ENCODE peak calls at places on chromosomes 4 and X, in five cellular contexts. One of them, this sample, is unnamed.

GRCh38 chr4:183876268-183876934 is 28.7 kb upstream of the STOX2 start:
- DNase-seq in fibroblast of the aortic adventitia: peak
- DNase-seq in MCF 10A: peak
- DNase-seq in astrocyte of the spinal cord: peak
- DNase-seq in epithelial cell of esophagus: peak
- DNase-seq in this sample: peak

GRCh38 chr4:133208694-133209285 is 59.7 kb downstream of the PCDH10 start:
- DNase-seq in fibroblast of the aortic adventitia: no peak
- DNase-seq in MCF 10A: no peak
- DNase-seq in astrocyte of the spinal cord: no peak
- DNase-seq in epithelial cell of esophagus: no peak
- DNase-seq in this sample: no peak

GRCh38 chrX:39338583-39338982 is 537.3 kb downstream of the MID1IP1 start:
- DNase-seq in fibroblast of the aortic adventitia: no peak
- DNase-seq in MCF 10A: no peak
- DNase-seq in astrocyte of the spinal cord: no peak
- DNase-seq in epithelial cell of esophagus: no peak
- DNase-seq in this sample: no peak

GRCh38 chr4:6917445-6918241 is 8.0 kb downstream of the TBC1D14 start:
- DNase-seq in fibroblast of the aortic adventitia: no peak
- DNase-seq in MCF 10A: peak
- DNase-seq in astrocyte of the spinal cord: peak
- DNase-seq in epithelial cell of esophagus: peak
- DNase-seq in this sample: peak

GRCh38 chrX:72142931-72143709 is 11.4 kb upstream of the RTL5 start:
- DNase-seq in fibroblast of the aortic adventitia: no peak
- DNase-seq in MCF 10A: no peak
- DNase-seq in astrocyte of the spinal cord: no peak
- DNase-seq in epithelial cell of esophagus: no peak
- DNase-seq in this sample: no peak

GRCh38 chrX:39874202-39874816 is 223.4 kb downstream of the BCOR start:
- DNase-seq in fibroblast of the aortic adventitia: no peak
- DNase-seq in MCF 10A: no peak
- DNase-seq in astrocyte of the spinal cord: no peak
- DNase-seq in epithelial cell of esophagus: peak
- DNase-seq in this sample: no peak

GRCh38 chr4:17726911-17727310 is 54.5 kb downstream of the FAM184B start:
- DNase-seq in fibroblast of the aortic adventitia: no peak
- DNase-seq in MCF 10A: no peak
- DNase-seq in astrocyte of the spinal cord: no peak
- DNase-seq in epithelial cell of esophagus: peak
- DNase-seq in this sample: no peak

GRCh38 chrX:139077303-139078131 is 366.0 kb upstream of the FGF13 start:
- DNase-seq in fibroblast of the aortic adventitia: peak
- DNase-seq in MCF 10A: peak
- DNase-seq in astrocyte of the spinal cord: peak
- DNase-seq in epithelial cell of esophagus: peak
- DNase-seq in this sample: no peak

GRCh38 chr4:52704133-52704532 is 45.0 kb upstream of the USP46 start:
- DNase-seq in fibroblast of the aortic adventitia: peak
- DNase-seq in MCF 10A: no peak
- DNase-seq in astrocyte of the spinal cord: no peak
- DNase-seq in epithelial cell of esophagus: peak
- DNase-seq in this sample: no peak

GRCh38 chrX:129755779-129756650 is 17.2 kb downstream of the XPNPEP2 start:
- DNase-seq in fibroblast of the aortic adventitia: no peak
- DNase-seq in MCF 10A: no peak
- DNase-seq in astrocyte of the spinal cord: no peak
- DNase-seq in epithelial cell of esophagus: no peak
- DNase-seq in this sample: no peak

GRCh38 chr4:26131711-26132110 is 189.1 kb upstream of the RBPJ start:
- DNase-seq in fibroblast of the aortic adventitia: no peak
- DNase-seq in MCF 10A: no peak
- DNase-seq in astrocyte of the spinal cord: no peak
- DNase-seq in epithelial cell of esophagus: no peak
- DNase-seq in this sample: no peak

GRCh38 chr4:150006197-150006596 is 72.0 kb upstream of the DCLK2 start:
- DNase-seq in fibroblast of the aortic adventitia: peak
- DNase-seq in MCF 10A: no peak
- DNase-seq in astrocyte of the spinal cord: no peak
- DNase-seq in epithelial cell of esophagus: no peak
- DNase-seq in this sample: no peak

GRCh38 chrX:17758382-17758781 is 21.1 kb downstream of the SCML1 start:
- DNase-seq in fibroblast of the aortic adventitia: no peak
- DNase-seq in MCF 10A: no peak
- DNase-seq in astrocyte of the spinal cord: no peak
- DNase-seq in epithelial cell of esophagus: no peak
- DNase-seq in this sample: no peak

GRCh38 chr4:186653973-186654372 is 69.7 kb downstream of the FAT1 start:
- DNase-seq in fibroblast of the aortic adventitia: no peak
- DNase-seq in MCF 10A: no peak
- DNase-seq in astrocyte of the spinal cord: no peak
- DNase-seq in epithelial cell of esophagus: no peak
- DNase-seq in this sample: no peak

GRCh38 chr4:73978886-73979285 is 2.9 kb downstream of the PF4 start:
- DNase-seq in fibroblast of the aortic adventitia: peak
- DNase-seq in MCF 10A: peak
- DNase-seq in astrocyte of the spinal cord: peak
- DNase-seq in epithelial cell of esophagus: peak
- DNase-seq in this sample: peak

GRCh38 chr4:1295405-1296055 is 5.8 kb downstream of the MAEA start:
- DNase-seq in fibroblast of the aortic adventitia: no peak
- DNase-seq in MCF 10A: no peak
- DNase-seq in astrocyte of the spinal cord: no peak
- DNase-seq in epithelial cell of esophagus: no peak
- DNase-seq in this sample: no peak

GRCh38 chr4:26217961-26218676 is 102.7 kb upstream of the RBPJ start:
- DNase-seq in fibroblast of the aortic adventitia: peak
- DNase-seq in MCF 10A: no peak
- DNase-seq in astrocyte of the spinal cord: no peak
- DNase-seq in epithelial cell of esophagus: no peak
- DNase-seq in this sample: no peak

GRCh38 chrX:31185884-31186283 is 114.0 kb upstream of the FTHL17 start:
- DNase-seq in fibroblast of the aortic adventitia: no peak
- DNase-seq in MCF 10A: no peak
- DNase-seq in astrocyte of the spinal cord: no peak
- DNase-seq in epithelial cell of esophagus: no peak
- DNase-seq in this sample: no peak

GRCh38 chr4:168634276-168634802 is 137.5 kb downstream of the PALLD start:
- DNase-seq in fibroblast of the aortic adventitia: peak
- DNase-seq in MCF 10A: peak
- DNase-seq in astrocyte of the spinal cord: peak
- DNase-seq in epithelial cell of esophagus: peak
- DNase-seq in this sample: peak

GRCh38 chrX:138150709-138151108 is 560.8 kb downstream of the FGF13 start:
- DNase-seq in fibroblast of the aortic adventitia: no peak
- DNase-seq in MCF 10A: peak
- DNase-seq in astrocyte of the spinal cord: no peak
- DNase-seq in epithelial cell of esophagus: peak
- DNase-seq in this sample: no peak

GRCh38 chr4:184148871-184149637 is 68.6 kb downstream of the ENPP6 start:
- DNase-seq in fibroblast of the aortic adventitia: peak
- DNase-seq in MCF 10A: no peak
- DNase-seq in astrocyte of the spinal cord: no peak
- DNase-seq in epithelial cell of esophagus: no peak
- DNase-seq in this sample: no peak

GRCh38 chr4:7646384-7647061 is 211.8 kb upstream of the PSAPL1 start:
- DNase-seq in fibroblast of the aortic adventitia: no peak
- DNase-seq in MCF 10A: no peak
- DNase-seq in astrocyte of the spinal cord: no peak
- DNase-seq in epithelial cell of esophagus: no peak
- DNase-seq in this sample: no peak

GRCh38 chr4:158314756-158315487 is 104.6 kb downstream of the TMEM144 start:
- DNase-seq in fibroblast of the aortic adventitia: peak
- DNase-seq in MCF 10A: peak
- DNase-seq in astrocyte of the spinal cord: peak
- DNase-seq in epithelial cell of esophagus: peak
- DNase-seq in this sample: peak

GRCh38 chrX:119606508-119607389 is 525 bp upstream of the NKRF start:
- DNase-seq in fibroblast of the aortic adventitia: peak
- DNase-seq in MCF 10A: no peak
- DNase-seq in astrocyte of the spinal cord: peak
- DNase-seq in epithelial cell of esophagus: peak
- DNase-seq in this sample: no peak

GRCh38 chr4:186624951-186625350 is 69.6 kb upstream of the MTNR1A start:
- DNase-seq in fibroblast of the aortic adventitia: peak
- DNase-seq in MCF 10A: no peak
- DNase-seq in astrocyte of the spinal cord: peak
- DNase-seq in epithelial cell of esophagus: no peak
- DNase-seq in this sample: peak

GRCh38 chr4:119666653-119667091 is 38.1 kb upstream of the PDE5A start:
- DNase-seq in fibroblast of the aortic adventitia: peak
- DNase-seq in MCF 10A: no peak
- DNase-seq in astrocyte of the spinal cord: no peak
- DNase-seq in epithelial cell of esophagus: no peak
- DNase-seq in this sample: no peak

GRCh38 chr4:3791910-3792542 is 25.8 kb downstream of the ADRA2C start:
- DNase-seq in fibroblast of the aortic adventitia: peak
- DNase-seq in MCF 10A: peak
- DNase-seq in astrocyte of the spinal cord: no peak
- DNase-seq in epithelial cell of esophagus: peak
- DNase-seq in this sample: peak

GRCh38 chrX:69038188-69038587 is 127.1 kb downstream of the PJA1 start:
- DNase-seq in fibroblast of the aortic adventitia: no peak
- DNase-seq in MCF 10A: no peak
- DNase-seq in astrocyte of the spinal cord: no peak
- DNase-seq in epithelial cell of esophagus: no peak
- DNase-seq in this sample: no peak

GRCh38 chrX:1727531-1728027 is 112.7 kb downstream of the ASMT start:
- DNase-seq in fibroblast of the aortic adventitia: no peak
- DNase-seq in MCF 10A: peak
- DNase-seq in astrocyte of the spinal cord: no peak
- DNase-seq in epithelial cell of esophagus: peak
- DNase-seq in this sample: no peak

GRCh38 chrX:13090261-13091110 is 46.1 kb upstream of the FAM9C start:
- DNase-seq in fibroblast of the aortic adventitia: peak
- DNase-seq in MCF 10A: no peak
- DNase-seq in astrocyte of the spinal cord: no peak
- DNase-seq in epithelial cell of esophagus: no peak
- DNase-seq in this sample: no peak

GRCh38 chrX:13094374-13094773 is 50.0 kb upstream of the FAM9C start:
- DNase-seq in fibroblast of the aortic adventitia: no peak
- DNase-seq in MCF 10A: no peak
- DNase-seq in astrocyte of the spinal cord: no peak
- DNase-seq in epithelial cell of esophagus: no peak
- DNase-seq in this sample: no peak

GRCh38 chrX:13091111-13091765 is 46.8 kb upstream of the FAM9C start:
- DNase-seq in fibroblast of the aortic adventitia: no peak
- DNase-seq in MCF 10A: no peak
- DNase-seq in astrocyte of the spinal cord: no peak
- DNase-seq in epithelial cell of esophagus: no peak
- DNase-seq in this sample: no peak

GRCh38 chrX:13093489-13094140 is 49.2 kb upstream of the FAM9C start:
- DNase-seq in fibroblast of the aortic adventitia: no peak
- DNase-seq in MCF 10A: no peak
- DNase-seq in astrocyte of the spinal cord: no peak
- DNase-seq in epithelial cell of esophagus: no peak
- DNase-seq in this sample: no peak

GRCh38 chrX:13092455-13092941 is 48.1 kb upstream of the FAM9C start:
- DNase-seq in fibroblast of the aortic adventitia: no peak
- DNase-seq in MCF 10A: no peak
- DNase-seq in astrocyte of the spinal cord: no peak
- DNase-seq in epithelial cell of esophagus: no peak
- DNase-seq in this sample: no peak
- TF ChIP-seq CTCF in fibroblast of the aortic adventitia: no peak
- TF ChIP-seq CTCF in MCF 10A: no peak
- TF ChIP-seq CTCF in astrocyte of the spinal cord: no peak
- TF ChIP-seq CTCF in epithelial cell of esophagus: no peak
- TF ChIP-seq CTCF in this sample: no peak

DNA sequence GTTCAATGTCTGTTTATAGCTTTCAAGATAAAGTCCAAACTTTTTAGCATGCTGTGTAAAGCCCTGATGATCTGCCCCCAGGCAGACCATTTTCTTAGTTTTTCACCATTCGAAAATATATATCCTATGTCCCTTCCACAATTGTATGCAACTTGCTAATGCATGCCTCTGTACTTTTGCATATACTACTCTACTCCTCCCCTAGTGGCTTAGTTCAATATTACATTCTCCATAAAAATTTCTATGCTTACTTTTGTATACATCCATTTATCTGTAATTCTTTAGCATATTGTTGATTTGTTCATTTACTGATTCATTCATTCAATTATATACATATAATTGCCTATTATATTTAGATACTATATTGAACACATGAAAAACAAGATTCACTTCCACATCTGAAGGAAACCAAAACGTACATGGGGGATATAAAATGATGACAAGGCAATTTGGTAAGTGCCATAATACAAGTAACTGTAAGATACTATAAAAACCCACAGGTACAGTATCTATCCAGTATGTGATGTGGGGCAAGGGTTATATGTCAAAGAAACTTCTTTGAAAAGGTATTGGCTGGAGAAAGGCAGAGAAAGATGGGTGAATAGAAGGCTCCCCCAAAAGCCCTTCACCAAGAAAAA is 902.5 kb downstream of the FAM133A start:
- DNase-seq in fibroblast of the aortic adventitia: no peak
- DNase-seq in MCF 10A: peak
- DNase-seq in astrocyte of the spinal cord: no peak
- DNase-seq in epithelial cell of esophagus: peak
- DNase-seq in this sample: no peak
- TF ChIP-seq CTCF in fibroblast of the aortic adventitia: peak
- TF ChIP-seq CTCF in MCF 10A: peak
- TF ChIP-seq CTCF in astrocyte of the spinal cord: no peak
- TF ChIP-seq CTCF in epithelial cell of esophagus: peak
- TF ChIP-seq CTCF in this sample: peak

GRCh38 chr4:64771149-64771548 is 361.9 kb upstream of the TECRL start:
- DNase-seq in fibroblast of the aortic adventitia: no peak
- DNase-seq in MCF 10A: no peak
- DNase-seq in astrocyte of the spinal cord: no peak
- DNase-seq in epithelial cell of esophagus: no peak
- DNase-seq in this sample: no peak

GRCh38 chr4:64767547-64767946 is 358.3 kb upstream of the TECRL start:
- DNase-seq in fibroblast of the aortic adventitia: no peak
- DNase-seq in MCF 10A: no peak
- DNase-seq in astrocyte of the spinal cord: no peak
- DNase-seq in epithelial cell of esophagus: no peak
- DNase-seq in this sample: no peak

DNA sequence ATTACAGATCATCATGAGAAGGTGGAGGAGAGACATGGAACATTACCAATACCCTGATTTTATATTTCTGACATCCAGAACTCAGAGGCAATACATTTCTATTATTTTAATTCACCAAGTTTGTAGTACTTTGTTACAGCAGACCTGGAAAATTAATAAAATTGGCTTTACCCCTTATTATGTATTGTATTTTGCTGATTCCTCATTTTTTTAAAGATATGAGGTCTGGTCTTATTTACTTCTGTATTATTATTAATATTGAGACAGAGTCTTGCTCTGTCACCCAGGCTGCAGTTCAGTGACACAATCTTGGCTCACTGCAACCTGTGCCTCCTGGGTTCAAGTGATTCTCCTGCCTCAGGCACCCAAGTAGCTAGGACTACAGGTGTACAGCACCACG is 357.3 kb upstream of the TECRL start:
- DNase-seq in fibroblast of the aortic adventitia: no peak
- DNase-seq in MCF 10A: no peak
- DNase-seq in astrocyte of the spinal cord: no peak
- DNase-seq in epithelial cell of esophagus: no peak
- DNase-seq in this sample: no peak
- TF ChIP-seq CTCF in fibroblast of the aortic adventitia: no peak
- TF ChIP-seq CTCF in MCF 10A: no peak
- TF ChIP-seq CTCF in astrocyte of the spinal cord: no peak
- TF ChIP-seq CTCF in epithelial cell of esophagus: no peak
- TF ChIP-seq CTCF in this sample: no peak

GRCh38 chrX:153817291-153817690 is 13.1 kb downstream of the PDZD4 start:
- DNase-seq in fibroblast of the aortic adventitia: no peak
- DNase-seq in MCF 10A: no peak
- DNase-seq in astrocyte of the spinal cord: no peak
- DNase-seq in epithelial cell of esophagus: no peak
- DNase-seq in this sample: no peak
- TF ChIP-seq CTCF in fibroblast of the aortic adventitia: no peak
- TF ChIP-seq CTCF in MCF 10A: no peak
- TF ChIP-seq CTCF in astrocyte of the spinal cord: no peak
- TF ChIP-seq CTCF in epithelial cell of esophagus: no peak
- TF ChIP-seq CTCF in this sample: no peak